ENCODE peak calls at places on chromosomes 2 and 18, in four cellular contexts. U is RKO, T is NCI-H1417, A is GM20000. G is an unnamed sample.

GRCh38 chr2:228875152-228875875 is 395.8 kb downstream of the PID1 start:
- DNase-seq in U (no peak), T (no peak), A (no peak), G (no peak)

GRCh38 chr2:225100856-225101294 is 58.6 kb upstream of the DOCK10 start:
- DNase-seq in U (peak; percentile 81), T (no peak), A (no peak), G (no peak)

GRCh38 chr2:240127351-240127750 is 8.8 kb downstream of the COPS9 start:
- DNase-seq in U (no peak), T (no peak), A (no peak), G (no peak)

GRCh38 chr18:79940814-79941472 is 10.5 kb downstream of the SLC66A2 start:
- DNase-seq in U (no peak), T (no peak), A (no peak), G (no peak)

GRCh38 chr2:166112193-166112605 is 15.6 kb downstream of the SCN1A start:
- DNase-seq in U (no peak), T (no peak), A (no peak), G (no peak)

GRCh38 chr2:33167655-33168245 is 221.0 kb downstream of the LTBP1 start:
- DNase-seq in U (no peak), T (no peak), A (no peak), G (no peak)

GRCh38 chr2:146927080-146927714 is 917.6 kb upstream of the ACVR2A start:
- DNase-seq in U (peak; percentile 43), T (peak; percentile 9), A (peak; percentile 9), G (peak; percentile 13)

GRCh38 chr2:86700705-86701104 is 19.4 kb upstream of the RMND5A start:
- DNase-seq in U (no peak), T (no peak), A (no peak), G (no peak)

GRCh38 chr2:83386559-83386958 is 1072.5 kb downstream of the SUCLG1 start:
- DNase-seq in U (no peak), T (no peak), A (no peak), G (no peak)

GRCh38 chr2:166388488-166389070 is 12.8 kb upstream of the SCN9A start:
- DNase-seq in U (no peak), T (no peak), A (no peak), G (no peak)

GRCh38 chr2:8107979-8108378 is 573.9 kb upstream of the ID2 start:
- DNase-seq in U (no peak), T (peak; percentile 32), A (no peak), G (no peak)

GRCh38 chr2:207933396-207934045 is 91.8 kb downstream of the PLEKHM3 start:
- DNase-seq in U (no peak), T (no peak), A (no peak), G (no peak)

GRCh38 chr18:9055185-9055584 is 47.3 kb upstream of the NDUFV2 start:
- DNase-seq in U (peak; percentile 86), T (no peak), A (peak; percentile 27), G (peak; percentile 21)

GRCh38 chr2:173145454-173145853 is 69.8 kb downstream of the MAP3K20 start:
- DNase-seq in U (no peak), T (no peak), A (no peak), G (no peak)

GRCh38 chr18:27954226-27954625 is 222.7 kb downstream of the CDH2 start:
- DNase-seq in U (no peak), T (no peak), A (no peak), G (no peak)

GRCh38 chr2:17084882-17085281 is 419.2 kb upstream of the CYRIA start:
- DNase-seq in U (no peak), T (no peak), A (no peak), G (peak; percentile 84)

GRCh38 chr18:54737986-54738385 is 90.3 kb upstream of the RAB27B start:
- DNase-seq in U (peak; percentile 16), T (no peak), A (no peak), G (no peak)

GRCh38 chr18:7196421-7196820 is 34.5 kb upstream of the LRRC30 start:
- DNase-seq in U (no peak), T (no peak), A (no peak), G (no peak)

GRCh38 chr18:28823506-28824182 is 646.7 kb upstream of the CDH2 start:
- DNase-seq in U (no peak), T (no peak), A (no peak), G (no peak)

GRCh38 chr2:218435003-218435982 is 16.4 kb downstream of the VIL1 start:
- DNase-seq in U (no peak), T (no peak), A (no peak), G (no peak)

GRCh38 chr2:131754929-131755720 is 227.4 kb downstream of the CCDC74A start:
- DNase-seq in U (no peak), T (no peak), A (no peak), G (no peak)

GRCh38 chr2:232898592-232899541 is 28.8 kb downstream of the SNORC start:
- DNase-seq in U (peak; percentile 28), T (no peak), A (no peak), G (no peak)

GRCh38 chr2:157874997-157875719 is 972 bp downstream of the ACVR1 start:
- DNase-seq in U (peak; percentile 81), T (no peak), A (no peak), G (peak; percentile 23)

GRCh38 chr2:134458950-134459349 is 205.1 kb downstream of the MGAT5 start:
- DNase-seq in U (no peak), T (no peak), A (no peak), G (no peak)

GRCh38 chr18:57435851-57436192 is 648 bp downstream of the ONECUT2 start:
- DNase-seq in U (no peak), T (no peak), A (no peak), G (no peak)

GRCh38 chr18:31243740-31244512 is 74.0 kb upstream of the DSG1 start:
- DNase-seq in U (no peak), T (no peak), A (no peak), G (no peak)

GRCh38 chr2:217905395-217905794 is 97.4 kb downstream of the TNS1 start:
- DNase-seq in U (no peak), T (no peak), A (no peak), G (no peak)

GRCh38 chr2:100619951-100620350 is 57.2 kb downstream of the PDCL3 start:
- DNase-seq in U (no peak), T (no peak), A (no peak), G (no peak)

GRCh38 chr2:194104687-194105086 is 1552.3 kb upstream of the SLC39A10 start:
- DNase-seq in U (no peak), T (no peak), A (peak; percentile 18), G (no peak)

GRCh38 chr18:3029215-3029972 is 16.4 kb upstream of the LPIN2 start:
- DNase-seq in U (no peak), T (no peak), A (no peak), G (no peak)

GRCh38 chr2:237122214-237122666 is 36.6 kb downstream of the COPS8 start:
- DNase-seq in U (peak; percentile 82), T (no peak), A (peak; percentile 55), G (peak; percentile 63)

GRCh38 chr2:218567797-218568189 is 358 bp downstream of the USP37 start:
- DNase-seq in U (no peak), T (no peak), A (no peak), G (no peak)

GRCh38 chr18:51030537-51031258 is 685 bp downstream of the SMAD4 start:
- DNase-seq in U (peak; percentile 57), T (peak; percentile 52), A (peak; percentile 87), G (peak; percentile 39)

GRCh38 chr2:216075510-216076485 is 5.8 kb downstream of the PECR start:
- DNase-seq in U (no peak), T (no peak), A (no peak), G (no peak)

GRCh38 chr2:163592954-163593622 is 142.7 kb downstream of the FIGN start:
- DNase-seq in U (no peak), T (no peak), A (no peak), G (no peak)

GRCh38 chr2:121363632-121364420 is 78.8 kb upstream of the TFCP2L1 start:
- DNase-seq in U (no peak), T (no peak), A (no peak), G (no peak)

GRCh38 chr2:20501974-20502373 is 55.1 kb downstream of the RHOB start:
- DNase-seq in U (peak; percentile 61), T (no peak), A (no peak), G (no peak)